ENCODE peak calls at places on chromosome 11, in nine cellular contexts. One of them, this sample, is unnamed.

GRCh38 chr11:108097179-108097578 is 24.2 kb upstream of the ACAT1 start:
- DNase-seq in AG09319: no peak
- DNase-seq in stimulated activated naive CD4-positive, alpha-beta T cell: no peak
- DNase-seq in fibroblast of mammary gland: no peak
- DNase-seq in CD8-positive, alpha-beta T cell: no peak
- DNase-seq in stomach: no peak
- DNase-seq in NCI-H460: no peak
- DNase-seq in tibial nerve: no peak
- DNase-seq in epithelial cell of esophagus: no peak
- DNase-seq in this sample: no peak

GRCh38 chr11:14242198-14242597 is 116.8 kb downstream of the RRAS2 start:
- DNase-seq in AG09319: no peak
- DNase-seq in stimulated activated naive CD4-positive, alpha-beta T cell: no peak
- DNase-seq in fibroblast of mammary gland: no peak
- DNase-seq in CD8-positive, alpha-beta T cell: no peak
- DNase-seq in stomach: no peak
- DNase-seq in NCI-H460: no peak
- DNase-seq in tibial nerve: no peak
- DNase-seq in epithelial cell of esophagus: no peak
- DNase-seq in this sample: no peak

GRCh38 chr11:118923721-118924587 is 1.8 kb downstream of the BCL9L start:
- DNase-seq in AG09319: no peak
- DNase-seq in stimulated activated naive CD4-positive, alpha-beta T cell: peak
- DNase-seq in fibroblast of mammary gland: no peak
- DNase-seq in CD8-positive, alpha-beta T cell: no peak
- DNase-seq in stomach: no peak
- DNase-seq in NCI-H460: no peak
- DNase-seq in tibial nerve: no peak
- DNase-seq in epithelial cell of esophagus: peak
- DNase-seq in this sample: no peak

GRCh38 chr11:116986521-116987105 is 111.6 kb downstream of the SIK3 start:
- DNase-seq in AG09319: peak
- DNase-seq in stimulated activated naive CD4-positive, alpha-beta T cell: no peak
- DNase-seq in fibroblast of mammary gland: peak
- DNase-seq in CD8-positive, alpha-beta T cell: no peak
- DNase-seq in stomach: no peak
- DNase-seq in NCI-H460: peak
- DNase-seq in tibial nerve: no peak
- DNase-seq in epithelial cell of esophagus: peak
- DNase-seq in this sample: peak

GRCh38 chr11:32396991-32397390 is 38.3 kb downstream of the WT1 start:
- DNase-seq in AG09319: no peak
- DNase-seq in stimulated activated naive CD4-positive, alpha-beta T cell: no peak
- DNase-seq in fibroblast of mammary gland: no peak
- DNase-seq in CD8-positive, alpha-beta T cell: no peak
- DNase-seq in stomach: no peak
- DNase-seq in NCI-H460: no peak
- DNase-seq in tibial nerve: no peak
- DNase-seq in epithelial cell of esophagus: no peak
- DNase-seq in this sample: no peak

GRCh38 chr11:107898270-107898669 is 30.0 kb upstream of the RAB39A start:
- DNase-seq in AG09319: peak
- DNase-seq in stimulated activated naive CD4-positive, alpha-beta T cell: no peak
- DNase-seq in fibroblast of mammary gland: peak
- DNase-seq in CD8-positive, alpha-beta T cell: no peak
- DNase-seq in stomach: no peak
- DNase-seq in NCI-H460: peak
- DNase-seq in tibial nerve: no peak
- DNase-seq in epithelial cell of esophagus: peak
- DNase-seq in this sample: no peak

GRCh38 chr11:2741377-2742131 is 41.8 kb upstream of the KCNQ1OT1 start:
- DNase-seq in AG09319: peak
- DNase-seq in stimulated activated naive CD4-positive, alpha-beta T cell: no peak
- DNase-seq in fibroblast of mammary gland: peak
- DNase-seq in CD8-positive, alpha-beta T cell: no peak
- DNase-seq in stomach: no peak
- DNase-seq in NCI-H460: no peak
- DNase-seq in tibial nerve: no peak
- DNase-seq in epithelial cell of esophagus: peak
- DNase-seq in this sample: no peak

GRCh38 chr11:119065369-119065768 is 2.2 kb upstream of the VPS11 start:
- DNase-seq in AG09319: no peak
- DNase-seq in stimulated activated naive CD4-positive, alpha-beta T cell: peak
- DNase-seq in fibroblast of mammary gland: peak
- DNase-seq in CD8-positive, alpha-beta T cell: no peak
- DNase-seq in stomach: no peak
- DNase-seq in NCI-H460: peak
- DNase-seq in tibial nerve: no peak
- DNase-seq in epithelial cell of esophagus: peak
- DNase-seq in this sample: no peak

GRCh38 chr11:8282621-8283509 is 19.2 kb upstream of the LMO1 start:
- DNase-seq in AG09319: no peak
- DNase-seq in stimulated activated naive CD4-positive, alpha-beta T cell: no peak
- DNase-seq in fibroblast of mammary gland: no peak
- DNase-seq in CD8-positive, alpha-beta T cell: no peak
- DNase-seq in stomach: no peak
- DNase-seq in NCI-H460: no peak
- DNase-seq in tibial nerve: no peak
- DNase-seq in epithelial cell of esophagus: no peak
- DNase-seq in this sample: no peak

GRCh38 chr11:9091044-9091936 is at the start of gene SCUBE2:
- DNase-seq in AG09319: no peak
- DNase-seq in stimulated activated naive CD4-positive, alpha-beta T cell: no peak
- DNase-seq in fibroblast of mammary gland: no peak
- DNase-seq in CD8-positive, alpha-beta T cell: no peak
- DNase-seq in stomach: no peak
- DNase-seq in NCI-H460: no peak
- DNase-seq in tibial nerve: no peak
- DNase-seq in epithelial cell of esophagus: no peak
- DNase-seq in this sample: no peak

GRCh38 chr11:18986744-18987143 is 47.5 kb upstream of the MRGPRX1 start:
- DNase-seq in AG09319: no peak
- DNase-seq in stimulated activated naive CD4-positive, alpha-beta T cell: no peak
- DNase-seq in fibroblast of mammary gland: no peak
- DNase-seq in CD8-positive, alpha-beta T cell: no peak
- DNase-seq in stomach: no peak
- DNase-seq in NCI-H460: no peak
- DNase-seq in tibial nerve: no peak
- DNase-seq in epithelial cell of esophagus: peak
- DNase-seq in this sample: no peak

GRCh38 chr11:86481399-86481798 is 106.7 kb downstream of the CCDC81 start:
- DNase-seq in AG09319: no peak
- DNase-seq in stimulated activated naive CD4-positive, alpha-beta T cell: no peak
- DNase-seq in fibroblast of mammary gland: peak
- DNase-seq in CD8-positive, alpha-beta T cell: no peak
- DNase-seq in stomach: no peak
- DNase-seq in NCI-H460: no peak
- DNase-seq in tibial nerve: no peak
- DNase-seq in epithelial cell of esophagus: no peak
- DNase-seq in this sample: no peak

GRCh38 chr11:45042560-45042959 is 91.9 kb upstream of the TP53I11 start:
- DNase-seq in AG09319: no peak
- DNase-seq in stimulated activated naive CD4-positive, alpha-beta T cell: no peak
- DNase-seq in fibroblast of mammary gland: peak
- DNase-seq in CD8-positive, alpha-beta T cell: no peak
- DNase-seq in stomach: no peak
- DNase-seq in NCI-H460: no peak
- DNase-seq in tibial nerve: no peak
- DNase-seq in epithelial cell of esophagus: peak
- DNase-seq in this sample: no peak

GRCh38 chr11:45658292-45658991 is 7.0 kb downstream of the CHST1 start:
- DNase-seq in AG09319: peak
- DNase-seq in stimulated activated naive CD4-positive, alpha-beta T cell: no peak
- DNase-seq in fibroblast of mammary gland: peak
- DNase-seq in CD8-positive, alpha-beta T cell: no peak
- DNase-seq in stomach: peak
- DNase-seq in NCI-H460: no peak
- DNase-seq in tibial nerve: no peak
- DNase-seq in epithelial cell of esophagus: no peak
- DNase-seq in this sample: no peak

GRCh38 chr11:4826425-4826824 is 5.3 kb downstream of the OR51F2 start:
- DNase-seq in AG09319: no peak
- DNase-seq in stimulated activated naive CD4-positive, alpha-beta T cell: no peak
- DNase-seq in fibroblast of mammary gland: peak
- DNase-seq in CD8-positive, alpha-beta T cell: no peak
- DNase-seq in stomach: no peak
- DNase-seq in NCI-H460: no peak
- DNase-seq in tibial nerve: no peak
- DNase-seq in epithelial cell of esophagus: no peak
- DNase-seq in this sample: no peak

GRCh38 chr11:132205496-132205895 is 835.1 kb downstream of the NTM start:
- DNase-seq in AG09319: no peak
- DNase-seq in stimulated activated naive CD4-positive, alpha-beta T cell: no peak
- DNase-seq in fibroblast of mammary gland: no peak
- DNase-seq in CD8-positive, alpha-beta T cell: no peak
- DNase-seq in stomach: no peak
- DNase-seq in NCI-H460: no peak
- DNase-seq in tibial nerve: no peak
- DNase-seq in epithelial cell of esophagus: no peak
- DNase-seq in this sample: no peak

GRCh38 chr11:76361365-76361764 is 19.6 kb downstream of the THAP12 start:
- DNase-seq in AG09319: no peak
- DNase-seq in stimulated activated naive CD4-positive, alpha-beta T cell: no peak
- DNase-seq in fibroblast of mammary gland: no peak
- DNase-seq in CD8-positive, alpha-beta T cell: no peak
- DNase-seq in stomach: no peak
- DNase-seq in NCI-H460: no peak
- DNase-seq in tibial nerve: no peak
- DNase-seq in epithelial cell of esophagus: no peak
- DNase-seq in this sample: no peak

GRCh38 chr11:69449320-69450063 is 32.0 kb upstream of the LINC01488 start:
- DNase-seq in AG09319: no peak
- DNase-seq in stimulated activated naive CD4-positive, alpha-beta T cell: no peak
- DNase-seq in fibroblast of mammary gland: no peak
- DNase-seq in CD8-positive, alpha-beta T cell: no peak
- DNase-seq in stomach: peak
- DNase-seq in NCI-H460: no peak
- DNase-seq in tibial nerve: no peak
- DNase-seq in epithelial cell of esophagus: no peak
- DNase-seq in this sample: no peak

GRCh38 chr11:73317373-73317772 is 9.3 kb downstream of the ARHGEF17 start:
- DNase-seq in AG09319: no peak
- DNase-seq in stimulated activated naive CD4-positive, alpha-beta T cell: no peak
- DNase-seq in fibroblast of mammary gland: no peak
- DNase-seq in CD8-positive, alpha-beta T cell: no peak
- DNase-seq in stomach: peak
- DNase-seq in NCI-H460: no peak
- DNase-seq in tibial nerve: no peak
- DNase-seq in epithelial cell of esophagus: no peak
- DNase-seq in this sample: no peak

GRCh38 chr11:67303132-67303988 is at the start of gene SSH3:
- DNase-seq in AG09319: no peak
- DNase-seq in stimulated activated naive CD4-positive, alpha-beta T cell: no peak
- DNase-seq in fibroblast of mammary gland: peak
- DNase-seq in CD8-positive, alpha-beta T cell: peak
- DNase-seq in stomach: peak
- DNase-seq in NCI-H460: peak
- DNase-seq in tibial nerve: peak
- DNase-seq in epithelial cell of esophagus: peak
- DNase-seq in this sample: no peak

GRCh38 chr11:109815529-109816105 is 277.6 kb upstream of the ZC3H12C start:
- DNase-seq in AG09319: no peak
- DNase-seq in stimulated activated naive CD4-positive, alpha-beta T cell: no peak
- DNase-seq in fibroblast of mammary gland: no peak
- DNase-seq in CD8-positive, alpha-beta T cell: no peak
- DNase-seq in stomach: no peak
- DNase-seq in NCI-H460: no peak
- DNase-seq in tibial nerve: no peak
- DNase-seq in epithelial cell of esophagus: no peak
- DNase-seq in this sample: no peak

GRCh38 chr11:115580927-115581680 is 76.9 kb upstream of the CADM1 start:
- DNase-seq in AG09319: no peak
- DNase-seq in stimulated activated naive CD4-positive, alpha-beta T cell: no peak
- DNase-seq in fibroblast of mammary gland: no peak
- DNase-seq in CD8-positive, alpha-beta T cell: no peak
- DNase-seq in stomach: peak
- DNase-seq in NCI-H460: no peak
- DNase-seq in tibial nerve: peak
- DNase-seq in epithelial cell of esophagus: no peak
- DNase-seq in this sample: no peak

GRCh38 chr11:57325735-57326048 is 940 bp upstream of the TNKS1BP1 start:
- DNase-seq in AG09319: no peak
- DNase-seq in stimulated activated naive CD4-positive, alpha-beta T cell: no peak
- DNase-seq in fibroblast of mammary gland: no peak
- DNase-seq in CD8-positive, alpha-beta T cell: no peak
- DNase-seq in stomach: peak
- DNase-seq in NCI-H460: no peak
- DNase-seq in tibial nerve: peak
- DNase-seq in epithelial cell of esophagus: no peak
- DNase-seq in this sample: no peak

GRCh38 chr11:134524876-134525845 is 113.1 kb upstream of the B3GAT1 start:
- DNase-seq in AG09319: no peak
- DNase-seq in stimulated activated naive CD4-positive, alpha-beta T cell: no peak
- DNase-seq in fibroblast of mammary gland: no peak
- DNase-seq in CD8-positive, alpha-beta T cell: no peak
- DNase-seq in stomach: no peak
- DNase-seq in NCI-H460: no peak
- DNase-seq in tibial nerve: no peak
- DNase-seq in epithelial cell of esophagus: no peak
- DNase-seq in this sample: no peak

GRCh38 chr11:121443688-121444275 is 8.3 kb upstream of the SORL1 start:
- DNase-seq in AG09319: no peak
- DNase-seq in stimulated activated naive CD4-positive, alpha-beta T cell: no peak
- DNase-seq in fibroblast of mammary gland: no peak
- DNase-seq in CD8-positive, alpha-beta T cell: no peak
- DNase-seq in stomach: no peak
- DNase-seq in NCI-H460: no peak
- DNase-seq in tibial nerve: no peak
- DNase-seq in epithelial cell of esophagus: no peak
- DNase-seq in this sample: no peak

GRCh38 chr11:86999859-87000753 is 37.6 kb upstream of the TMEM135 start:
- DNase-seq in AG09319: peak
- DNase-seq in stimulated activated naive CD4-positive, alpha-beta T cell: no peak
- DNase-seq in fibroblast of mammary gland: no peak
- DNase-seq in CD8-positive, alpha-beta T cell: no peak
- DNase-seq in stomach: peak
- DNase-seq in NCI-H460: no peak
- DNase-seq in tibial nerve: no peak
- DNase-seq in epithelial cell of esophagus: peak
- DNase-seq in this sample: no peak

GRCh38 chr11:12526789-12527188 is 147.4 kb upstream of the TEAD1 start:
- DNase-seq in AG09319: no peak
- DNase-seq in stimulated activated naive CD4-positive, alpha-beta T cell: no peak
- DNase-seq in fibroblast of mammary gland: peak
- DNase-seq in CD8-positive, alpha-beta T cell: no peak
- DNase-seq in stomach: no peak
- DNase-seq in NCI-H460: no peak
- DNase-seq in tibial nerve: no peak
- DNase-seq in epithelial cell of esophagus: peak
- DNase-seq in this sample: no peak

GRCh38 chr11:68213555-68214172 is 568 bp upstream of the KMT5B start:
- DNase-seq in AG09319: peak
- DNase-seq in stimulated activated naive CD4-positive, alpha-beta T cell: peak
- DNase-seq in fibroblast of mammary gland: peak
- DNase-seq in CD8-positive, alpha-beta T cell: peak
- DNase-seq in stomach: peak
- DNase-seq in NCI-H460: peak
- DNase-seq in tibial nerve: peak
- DNase-seq in epithelial cell of esophagus: peak
- DNase-seq in this sample: peak

GRCh38 chr11:10314199-10315072 is 9.6 kb downstream of the ADM start:
- DNase-seq in AG09319: no peak
- DNase-seq in stimulated activated naive CD4-positive, alpha-beta T cell: no peak
- DNase-seq in fibroblast of mammary gland: peak
- DNase-seq in CD8-positive, alpha-beta T cell: no peak
- DNase-seq in stomach: no peak
- DNase-seq in NCI-H460: peak
- DNase-seq in tibial nerve: no peak
- DNase-seq in epithelial cell of esophagus: peak
- DNase-seq in this sample: peak

GRCh38 chr11:129408865-129409444 is 33.3 kb downstream of the BARX2 start:
- DNase-seq in AG09319: no peak
- DNase-seq in stimulated activated naive CD4-positive, alpha-beta T cell: no peak
- DNase-seq in fibroblast of mammary gland: no peak
- DNase-seq in CD8-positive, alpha-beta T cell: no peak
- DNase-seq in stomach: no peak
- DNase-seq in NCI-H460: no peak
- DNase-seq in tibial nerve: no peak
- DNase-seq in epithelial cell of esophagus: no peak
- DNase-seq in this sample: no peak

GRCh38 chr11:67118059-67118766 is 850 bp upstream of the KDM2A start:
- DNase-seq in AG09319: no peak
- DNase-seq in stimulated activated naive CD4-positive, alpha-beta T cell: peak
- DNase-seq in fibroblast of mammary gland: no peak
- DNase-seq in CD8-positive, alpha-beta T cell: peak
- DNase-seq in stomach: peak
- DNase-seq in NCI-H460: no peak
- DNase-seq in tibial nerve: no peak
- DNase-seq in epithelial cell of esophagus: peak
- DNase-seq in this sample: peak